ENCODE peak calls at places on chromosomes 11 and 22, in ten cellular contexts. I is CD8-positive, alpha-beta memory T cell; P is activated effector memory CD4-positive, alpha-beta T cell treated with Interleukin-2 at 50 U/mL for 16 hours; L is NCI-H460; A is COR-L47; J is AML-193; X is lower lobe of right lung; C is activated T-cell treated with anti-CD3 and anti-CD28 coated beads for 1 hour; E is naive B cell; R is astrocyte of the spinal cord. Z is an unnamed sample.

GRCh38 chr11:3042496-3043314 is 14.5 kb downstream of the CARS1 start:
- DNase-seq in I (no peak), P (no peak), L (no peak), A (no peak), J (no peak), X (no peak), C (no peak), E (no peak), R (no peak), Z (no peak)

GRCh38 chr11:68929135-68929534 is 25.4 kb downstream of the IGHMBP2 start:
- DNase-seq in I (no peak), P (no peak), L (no peak), A (no peak), J (no peak), X (no peak), C (no peak), E (no peak), R (no peak), Z (no peak)

GRCh38 chr22:45718391-45718790 is 46.8 kb downstream of the ATXN10 start:
- DNase-seq in I (no peak), P (no peak), L (no peak), A (no peak), J (no peak), X (no peak), C (no peak), E (no peak), R (no peak), Z (no peak)

GRCh38 chr11:126063510-126063858 is 818 bp upstream of the CDON start:
- DNase-seq in I (no peak), P (no peak), L (no peak), A (no peak), J (no peak), X (no peak), C (no peak), E (no peak), R (no peak), Z (no peak)

GRCh38 chr22:19579880-19580279 is 55.7 kb upstream of the CLDN5 start:
- DNase-seq in I (no peak), P (no peak), L (no peak), A (no peak), J (no peak), X (peak), C (no peak), E (no peak), R (no peak), Z (no peak)

GRCh38 chr11:118608268-118609214 is 1.1 kb downstream of the PHLDB1 start:
- DNase-seq in I (peak), P (peak), L (no peak), A (no peak), J (no peak), X (peak), C (peak), E (peak), R (peak), Z (peak)

GRCh38 chr22:47167056-47167455 is 404.6 kb downstream of the TBC1D22A start:
- DNase-seq in I (no peak), P (no peak), L (no peak), A (no peak), J (no peak), X (peak), C (no peak), E (no peak), R (no peak), Z (no peak)

GRCh38 chr11:130391692-130392091 is 36.7 kb downstream of the ADAMTS8 start:
- DNase-seq in I (no peak), P (no peak), L (no peak), A (no peak), J (no peak), X (no peak), C (no peak), E (no peak), R (no peak), Z (no peak)

GRCh38 chr11:45409587-45409986 is 123.4 kb upstream of the SYT13 start:
- DNase-seq in I (no peak), P (no peak), L (no peak), A (no peak), J (no peak), X (no peak), C (no peak), E (no peak), R (no peak), Z (no peak)

GRCh38 chr11:73274722-73275380 is 2.7 kb downstream of the P2RY6 start:
- DNase-seq in I (no peak), P (no peak), L (no peak), A (no peak), J (no peak), X (no peak), C (no peak), E (no peak), R (no peak), Z (no peak)

GRCh38 chr11:34632105-34632780 is 11.3 kb downstream of the EHF start:
- DNase-seq in I (no peak), P (no peak), L (no peak), A (peak), J (no peak), X (no peak), C (no peak), E (no peak), R (no peak), Z (no peak)

GRCh38 chr11:129709801-129710398 is 105.7 kb upstream of the TMEM45B start:
- DNase-seq in I (no peak), P (no peak), L (no peak), A (no peak), J (no peak), X (no peak), C (no peak), E (no peak), R (no peak), Z (no peak)

GRCh38 chr22:27857441-27857840 is 55.9 kb upstream of the MN1 start:
- DNase-seq in I (no peak), P (no peak), L (no peak), A (no peak), J (no peak), X (no peak), C (no peak), E (no peak), R (no peak), Z (no peak)

GRCh38 chr11:102592634-102593581 is 32.2 kb downstream of the MMP20 start:
- DNase-seq in I (no peak), P (no peak), L (no peak), A (no peak), J (peak), X (no peak), C (no peak), E (no peak), R (no peak), Z (no peak)

GRCh38 chr11:70034740-70035365 is 43.3 kb upstream of the ANO1 start:
- DNase-seq in I (no peak), P (no peak), L (no peak), A (peak), J (no peak), X (no peak), C (no peak), E (no peak), R (no peak), Z (no peak)

GRCh38 chr11:119882316-119882715 is 153.3 kb upstream of the NECTIN1 start:
- DNase-seq in I (no peak), P (no peak), L (no peak), A (no peak), J (no peak), X (no peak), C (no peak), E (no peak), R (no peak), Z (no peak)

GRCh38 chr11:82458777-82459176 is 274.9 kb downstream of the FAM181B start:
- DNase-seq in I (no peak), P (no peak), L (no peak), A (peak), J (no peak), X (no peak), C (no peak), E (no peak), R (no peak), Z (no peak)

GRCh38 chr11:86246293-86246675 is 1.7 kb downstream of the EED start:
- DNase-seq in I (no peak), P (no peak), L (no peak), A (no peak), J (no peak), X (no peak), C (no peak), E (no peak), R (no peak), Z (no peak)

GRCh38 chr11:87097582-87097981 is 59.8 kb downstream of the TMEM135 start:
- DNase-seq in I (no peak), P (peak), L (peak), A (no peak), J (peak), X (no peak), C (peak), E (peak), R (peak), Z (peak)